ENCODE peak calls at places on chromosomes 16 and 17, in five cellular contexts. F is HFF-Myc, G is A673, X is neural progenitor cell, R is IMR-90. W is an unnamed sample.

GRCh38 chr16:72094266-72094610 is 591 bp downstream of the DHX38 start:
- DNase-seq in X (peak), G (peak), R (no peak), F (no peak), W (peak)

GRCh38 chr17:63552211-63552610 is 1.9 kb downstream of the DCAF7 start:
- DNase-seq in R (peak), G (no peak), X (no peak), F (no peak), W (no peak)

GRCh38 chr17:79814966-79815835 is 18.3 kb upstream of the CBX8 start:
- DNase-seq in G (no peak), X (peak), R (no peak), F (no peak), W (peak)

GRCh38 chr16:11361751-11362742 is 16.8 kb downstream of the RMI2 start:
- DNase-seq in F (no peak), X (no peak), G (peak), R (no peak), W (no peak)

GRCh38 chr16:23924138-23924537 is 88.4 kb downstream of the PRKCB start:
- DNase-seq in X (no peak), G (peak), R (no peak), F (no peak), W (no peak)

GRCh38 chr17:58039975-58040374 is 32.9 kb upstream of the SRSF1 start:
- DNase-seq in F (no peak), X (no peak), R (no peak), G (no peak), W (no peak)

GRCh38 chr16:50708373-50709060 is 15.1 kb downstream of the NOD2 start:
- DNase-seq in R (no peak), F (no peak), G (no peak), X (no peak), W (no peak)

GRCh38 chr17:13415877-13416416 is 185.8 kb downstream of the HS3ST3A1 start:
- DNase-seq in R (peak), F (no peak), G (peak), X (no peak), W (peak)

GRCh38 chr16:50037791-50038190 is 12.8 kb downstream of the CNEP1R1 start:
- DNase-seq in F (no peak), R (peak), X (no peak), G (peak), W (peak)

GRCh38 chr17:27089929-27090247 is 204.0 kb upstream of the WSB1 start:
- DNase-seq in F (no peak), X (no peak), R (no peak), G (no peak), W (no peak)

GRCh38 chr17:81934098-81934757 is 2.9 kb downstream of the PYCR1 start:
- DNase-seq in R (no peak), G (no peak), X (no peak), F (no peak), W (no peak)

GRCh38 chr16:11253009-11253994 is 2.7 kb downstream of the SOCS1 start:
- DNase-seq in F (no peak), G (no peak), X (no peak), R (peak), W (no peak)

GRCh38 chr16:56353054-56353921 is 72.1 kb downstream of the AMFR start:
- DNase-seq in G (no peak), R (no peak), X (no peak), F (no peak), W (no peak)

GRCh38 chr16:49876716-49877129 is 20.8 kb upstream of the ZNF423 start:
- DNase-seq in X (peak), G (peak), F (no peak), R (no peak), W (no peak)

GRCh38 chr17:51595965-51596364 is 335.6 kb downstream of the UTP18 start:
- DNase-seq in F (no peak), G (no peak), R (no peak), X (no peak), W (no peak)

DNA sequence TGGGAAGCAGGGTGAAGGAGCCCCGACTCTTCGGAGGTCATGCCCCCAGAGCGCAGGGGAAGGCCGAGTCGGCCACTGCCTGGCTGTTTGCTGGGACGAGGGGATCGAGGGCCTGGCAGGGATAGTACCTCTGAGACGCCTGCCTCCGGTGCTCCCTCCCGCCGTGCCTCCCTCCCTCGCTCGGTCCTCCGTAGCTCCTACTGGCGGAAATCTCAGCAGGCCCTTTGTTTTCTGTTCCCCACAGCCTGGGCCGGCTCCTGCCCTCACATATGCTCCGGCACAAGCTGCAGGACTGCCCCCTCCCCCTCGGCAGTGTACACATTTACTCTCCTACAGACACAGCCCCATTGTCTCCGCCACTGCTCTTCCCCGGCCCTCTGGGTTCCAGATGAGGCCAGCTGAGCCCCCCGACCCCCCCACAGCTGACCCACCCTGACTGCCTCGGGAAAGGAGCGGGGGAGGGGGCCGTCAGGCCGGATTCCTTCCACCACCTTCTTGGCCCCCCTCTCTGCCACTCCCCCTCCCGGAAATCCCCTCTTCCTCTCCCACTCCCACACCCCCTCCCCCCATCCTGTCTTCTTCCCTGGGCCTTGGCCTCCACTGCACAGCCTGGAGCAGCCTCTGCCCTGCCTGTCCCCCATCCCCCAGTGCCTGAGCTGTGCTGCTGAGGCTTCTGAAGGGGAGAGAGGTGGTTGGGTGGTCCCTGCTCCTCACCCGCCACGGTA is 1.4 kb downstream of the TRAF4 start:
- DNase-seq in F (no peak), G (peak), R (peak), X (peak), W (peak)
- TF ChIP-seq CTCF in F (no peak), G (no peak), R (no peak), X (peak), W (no peak)

GRCh38 chr16:30371248-30371816 is 1.0 kb upstream of the TBC1D10B start:
- DNase-seq in F (no peak), G (no peak), R (no peak), X (no peak), W (no peak)
- TF ChIP-seq CTCF in F (no peak), G (no peak), R (no peak), X (peak), W (no peak)

GRCh38 chr17:74748529-74749261 is at the start of gene NHERF1:
- DNase-seq in G (peak), X (peak), R (peak), F (peak), W (peak)
- TF ChIP-seq CTCF in G (no peak), X (peak), R (peak), F (no peak), W (no peak)

GRCh38 chr17:16504974-16505373 is 13.0 kb upstream of the LRRC75A start:
- DNase-seq in G (no peak), X (no peak), R (no peak), F (no peak), W (no peak)

GRCh38 chr17:16506188-16506587 is 14.2 kb upstream of the LRRC75A start:
- DNase-seq in R (no peak), F (no peak), G (no peak), X (no peak), W (no peak)

GRCh38 chr17:16511515-16511914 is 19.5 kb upstream of the LRRC75A start:
- DNase-seq in R (no peak), G (no peak), F (no peak), X (no peak), W (no peak)

GRCh38 chr17:16512011-16512410 is 20.0 kb upstream of the LRRC75A start:
- DNase-seq in X (peak), F (no peak), G (peak), R (no peak), W (no peak)

GRCh38 chr17:16507918-16508533 is 16.0 kb upstream of the LRRC75A start:
- DNase-seq in R (peak), X (no peak), F (no peak), G (no peak), W (no peak)
- TF ChIP-seq CTCF in R (no peak), X (no peak), F (no peak), G (no peak), W (no peak)

DNA sequence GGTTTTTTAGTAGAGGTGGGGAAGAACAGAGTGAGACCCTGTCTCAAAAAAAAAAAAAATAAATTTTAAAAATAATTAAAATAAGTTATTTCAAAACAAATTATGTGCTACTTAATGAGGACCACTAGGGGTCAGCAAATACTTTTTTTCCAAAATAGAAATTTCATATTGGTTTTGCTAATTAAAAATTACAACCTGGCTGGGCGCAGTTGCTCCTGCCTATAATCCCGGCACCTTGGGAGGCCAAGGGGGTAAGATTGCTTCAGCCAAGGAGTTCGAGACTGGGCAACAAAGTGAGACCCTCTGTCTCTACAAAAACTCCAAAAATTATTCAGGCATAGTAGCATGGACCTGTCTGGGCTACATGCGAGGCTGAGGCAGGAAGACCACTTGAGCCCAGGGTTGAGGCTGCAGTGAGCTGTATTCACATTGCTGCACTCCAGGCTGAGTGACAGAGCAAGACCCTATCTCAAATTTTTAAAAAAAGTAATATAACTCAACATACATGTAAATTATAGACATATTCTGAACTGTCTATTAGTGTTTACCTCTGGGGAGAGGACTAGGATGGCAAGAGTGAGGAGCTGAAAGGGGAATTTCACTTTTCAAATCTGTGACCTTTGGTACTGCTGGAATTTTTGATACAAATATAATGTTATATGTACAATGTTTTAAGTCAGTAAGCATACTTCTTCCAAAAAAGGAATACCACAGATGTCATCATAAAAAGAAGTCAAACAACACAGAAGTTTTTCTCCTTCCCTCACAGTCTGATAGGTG is 8.1 kb downstream of the MEIOB start:
- DNase-seq in G (peak), X (peak), F (no peak), R (peak), W (peak)
- TF ChIP-seq CTCF in G (peak), X (peak), F (peak), R (peak), W (peak)

GRCh38 chr16:82738699-82739098 is 111.9 kb downstream of the CDH13 start:
- DNase-seq in R (peak), X (no peak), F (no peak), G (peak), W (no peak)
- TF ChIP-seq CTCF in R (peak), X (peak), F (no peak), G (peak), W (no peak)

DNA sequence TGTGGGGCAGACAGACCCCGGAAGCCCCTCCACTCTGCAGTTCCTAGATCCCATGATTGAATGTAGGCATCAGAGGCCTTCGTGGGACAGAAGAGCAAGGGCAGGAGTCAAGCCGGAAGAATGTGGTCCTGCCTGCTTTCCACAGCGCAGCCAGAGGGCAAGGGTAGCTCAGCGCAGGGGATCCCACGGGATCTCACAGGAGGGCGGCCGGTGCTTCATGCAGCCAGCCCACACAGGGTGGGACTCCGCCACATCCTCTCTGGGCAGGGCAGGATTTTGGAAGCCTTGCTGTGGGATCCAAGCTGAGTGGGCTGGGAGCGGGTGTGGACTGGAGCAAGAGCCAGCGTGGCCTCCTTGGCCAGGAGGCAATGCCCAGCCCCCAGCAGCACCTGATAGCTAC is 13.0 kb downstream of the KATNB1 start:
- DNase-seq in R (no peak), G (no peak), F (no peak), X (no peak), W (no peak)
- TF ChIP-seq CTCF in R (no peak), G (no peak), F (no peak), X (no peak), W (no peak)

GRCh38 chr16:83953796-83954576 is 946 bp downstream of the OSGIN1 start:
- DNase-seq in G (peak), R (peak), X (peak), F (no peak), W (peak)
- TF ChIP-seq CTCF in G (peak), R (peak), X (peak), F (peak), W (peak)

GRCh38 chr17:10518271-10519037 is at the start of gene MYH1:
- DNase-seq in X (peak), G (no peak), R (no peak), F (no peak), W (no peak)
- TF ChIP-seq CTCF in X (no peak), G (no peak), R (no peak), F (no peak), W (no peak)